ENCODE peak calls at places on chromosomes 6 and 20, in four cellular contexts. Z, Q, V and F are unnamed samples.

GRCh38 chr6:62903263-62903662 is 308.0 kb upstream of the FKBP1C start:
- DNase-seq in Q (no peak), V (no peak), Z (no peak), F (no peak)

GRCh38 chr6:100173211-100173610 is 179.2 kb upstream of the MCHR2 start:
- DNase-seq in Z (no peak), Q (no peak), V (no peak), F (no peak)

GRCh38 chr20:18928626-18929025 is 115.0 kb downstream of the SCP2D1 start:
- DNase-seq in Q (no peak), V (no peak), Z (no peak), F (no peak)

GRCh38 chr20:38588303-38588702 is 7.3 kb downstream of the ADIG start:
- DNase-seq in Z (no peak), Q (no peak), V (no peak), F (no peak)

GRCh38 chr6:97023982-97024381 is 99.5 kb downstream of the KLHL32 start:
- DNase-seq in Q (no peak), Z (no peak), V (no peak), F (no peak)

GRCh38 chr6:141152951-141153350 is 979.8 kb upstream of the GJE1 start:
- DNase-seq in Q (no peak), Z (no peak), V (no peak), F (no peak)

GRCh38 chr20:62424249-62425109 is 2.9 kb downstream of the RBBP8NL start:
- DNase-seq in V (no peak), Q (no peak), Z (no peak), F (no peak)

GRCh38 chr6:37088897-37089296 is 81.1 kb upstream of the PIM1 start:
- DNase-seq in V (no peak), Z (no peak), Q (no peak), F (no peak)

GRCh38 chr20:63843778-63844177 is 12.7 kb upstream of the ZBTB46 start:
- DNase-seq in Q (no peak), V (no peak), Z (no peak), F (no peak)

GRCh38 chr6:26223213-26223612 is 136.0 kb downstream of the HFE start:
- DNase-seq in Z (peak; percentile 14), V (peak; percentile 10), Q (no peak), F (no peak)